ENCODE peak calls at places on chromosome 10, in four cellular contexts. O is adrenal gland, E is A549, A is BJ. K is an unnamed sample.

GRCh38 chr10:99280472-99280871 is 44.8 kb upstream of the HPSE2 start:
- DNase-seq in A (no peak), E (no peak), O (no peak), K (no peak)

GRCh38 chr10:18087398-18087797 is 52.8 kb upstream of the CACNB2 start:
- DNase-seq in A (no peak), O (peak), E (no peak), K (no peak)

GRCh38 chr10:99358101-99358500 is 28.9 kb downstream of the CNNM1 start:
- DNase-seq in E (no peak), A (no peak), O (no peak), K (no peak)

GRCh38 chr10:12480440-12480839 is 131.1 kb downstream of the CAMK1D start:
- DNase-seq in E (no peak), O (no peak), A (no peak), K (no peak)

GRCh38 chr10:16597656-16598055 is 76.0 kb upstream of the C1QL3 start:
- DNase-seq in E (no peak), O (no peak), A (no peak), K (no peak)

GRCh38 chr10:75405201-75406143 is 3.9 kb upstream of the ZNF503 start:
- DNase-seq in E (no peak), A (no peak), O (peak), K (no peak)

GRCh38 chr10:109934958-109935793 is 11.9 kb upstream of the XPNPEP1 start:
- DNase-seq in O (peak), A (no peak), E (no peak), K (no peak)

GRCh38 chr10:79050896-79051555 is 17.7 kb upstream of the ZMIZ1 start:
- DNase-seq in O (peak), A (no peak), E (no peak), K (no peak)

GRCh38 chr10:86599729-86600128 is 54.6 kb upstream of the OPN4 start:
- DNase-seq in E (no peak), A (no peak), O (no peak), K (no peak)

GRCh38 chr10:89206402-89207180 is 526 bp downstream of the CH25H start:
- DNase-seq in E (no peak), A (no peak), O (no peak), K (peak)

GRCh38 chr10:79084012-79084971 is 15.5 kb downstream of the ZMIZ1 start:
- DNase-seq in A (no peak), O (peak), E (peak), K (no peak)

GRCh38 chr10:72066318-72067284 is 21.8 kb downstream of the SPOCK2 start:
- DNase-seq in O (peak), E (no peak), A (no peak), K (no peak)

GRCh38 chr10:72009430-72010081 is 45.4 kb downstream of the CHST3 start:
- DNase-seq in A (peak), E (no peak), O (peak), K (no peak)

GRCh38 chr10:91208645-91209044 is 11.8 kb upstream of the PCGF5 start:
- DNase-seq in A (no peak), E (no peak), O (no peak), K (no peak)

DNA sequence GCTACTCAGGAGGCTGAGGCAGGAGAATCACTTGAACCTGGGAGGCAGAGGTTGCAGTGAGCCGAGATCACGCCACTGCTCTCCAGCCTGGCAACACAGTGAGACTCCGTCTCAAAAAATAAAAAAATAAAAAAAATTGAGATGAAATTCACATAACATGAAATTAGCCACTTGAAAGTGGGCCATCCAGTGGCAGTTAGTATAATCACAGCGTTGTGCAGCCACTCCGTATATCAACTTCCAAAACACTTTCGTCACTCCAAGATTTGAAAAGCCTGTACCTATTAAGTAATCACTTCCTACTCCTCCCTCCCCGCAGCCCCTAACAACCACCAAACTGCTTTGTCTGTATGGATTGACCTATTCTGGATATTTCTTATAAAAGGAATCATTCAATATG is 20.7 kb upstream of the CACUL1 start:
- DNase-seq in E (no peak), O (no peak), A (no peak), K (no peak)
- TF ChIP-seq CTCF in E (no peak), O (peak), A (no peak), K (no peak)

DNA sequence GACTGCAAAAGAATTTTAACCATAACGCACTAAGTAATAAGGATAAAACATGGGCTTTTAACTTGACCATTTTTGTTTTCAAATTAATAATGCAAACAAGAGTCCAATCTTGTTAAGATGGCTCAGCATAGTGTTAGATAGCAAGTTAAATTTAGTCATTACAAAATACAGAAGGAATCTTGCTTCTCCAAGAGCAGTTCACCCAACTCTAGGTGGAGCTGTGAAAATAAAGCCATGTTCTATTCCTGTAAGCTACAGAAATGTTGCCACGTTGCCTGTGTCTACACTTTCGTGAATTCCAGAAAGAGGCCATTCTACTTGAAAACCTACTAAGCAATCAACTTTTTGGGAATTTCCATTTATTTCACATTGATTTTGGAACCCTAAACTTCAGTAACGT is 191.9 kb downstream of the SFMBT2 start:
- DNase-seq in O (no peak), A (no peak), E (no peak), K (no peak)
- TF ChIP-seq CTCF in O (no peak), A (no peak), E (peak), K (no peak)

DNA sequence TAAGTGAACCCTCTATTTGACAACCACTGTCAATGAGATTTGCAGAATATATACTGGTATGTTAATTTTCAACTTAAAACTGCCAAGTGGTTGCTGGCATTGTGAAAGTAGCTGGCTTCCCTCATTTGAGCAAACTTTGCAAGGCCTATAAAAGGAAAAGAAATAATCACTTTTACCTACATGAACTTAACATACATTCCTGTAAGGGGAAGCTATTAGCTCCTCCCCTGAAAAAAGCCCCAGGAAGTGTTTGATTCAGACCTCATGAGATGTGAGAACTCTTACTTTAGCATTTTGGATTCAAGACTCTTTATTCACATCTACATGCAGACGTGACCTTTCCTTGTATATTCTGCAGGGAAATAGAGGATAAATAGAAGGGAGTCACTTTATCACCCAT is 175.6 kb downstream of the OTUD1 start:
- DNase-seq in E (no peak), A (no peak), O (no peak), K (no peak)
- TF ChIP-seq CTCF in E (no peak), A (no peak), O (no peak), K (no peak)

DNA sequence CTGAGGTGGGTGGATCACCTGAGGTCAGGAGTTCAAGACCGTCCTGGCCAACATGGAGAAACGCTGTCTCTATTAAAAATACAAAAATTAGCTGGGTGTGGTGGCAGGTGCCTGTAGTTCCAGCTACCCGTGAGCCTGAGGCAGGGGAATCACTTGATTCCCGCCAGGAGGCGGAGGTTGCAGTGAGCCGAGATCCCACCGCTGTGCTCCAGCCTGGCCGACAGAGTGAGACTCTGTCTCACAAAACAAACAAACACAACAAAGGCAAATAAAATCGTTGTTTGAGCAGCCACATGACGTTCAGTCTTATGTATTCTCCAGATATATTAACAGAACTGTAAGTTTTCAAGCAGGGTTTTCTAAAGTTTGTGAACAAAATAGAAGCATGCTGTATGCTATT is 122.3 kb upstream of the PITRM1 start:
- DNase-seq in E (no peak), A (no peak), O (no peak), K (no peak)
- TF ChIP-seq CTCF in E (peak), A (no peak), O (no peak), K (no peak)

DNA sequence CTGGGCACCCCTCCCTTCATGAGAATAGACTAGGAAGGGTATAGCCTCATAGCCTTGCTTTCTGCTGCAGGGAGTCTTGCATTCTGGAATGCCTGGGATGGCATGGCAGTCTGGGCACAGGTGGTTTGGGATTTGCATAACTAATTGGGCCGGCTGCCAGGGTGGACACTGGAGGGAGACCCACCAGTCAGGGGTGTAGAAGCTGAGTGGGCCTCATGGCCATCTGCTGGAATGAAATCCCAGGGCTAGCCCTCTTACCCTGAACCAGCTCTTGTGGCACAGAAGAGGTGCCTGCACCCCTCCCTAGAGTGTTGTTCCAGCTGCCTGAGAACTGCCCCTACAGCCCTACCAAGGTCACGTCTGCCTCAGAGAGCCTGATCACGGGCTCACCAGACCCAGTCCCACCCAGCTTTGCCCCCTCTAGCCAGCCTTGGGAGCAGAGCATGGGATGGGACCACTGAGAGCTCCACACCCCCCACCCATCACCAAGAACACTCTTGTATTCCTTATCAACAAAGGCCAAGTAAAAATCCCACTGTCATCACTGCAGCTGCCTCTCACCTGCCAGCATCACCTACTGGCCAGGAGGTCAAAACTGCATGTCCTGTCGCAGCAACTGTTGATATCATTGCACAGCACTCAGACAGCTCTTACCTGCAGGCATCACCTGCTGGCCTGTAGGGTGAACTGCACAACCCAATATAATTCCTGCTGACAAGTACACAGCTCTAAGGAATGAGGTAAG is 148.9 kb downstream of the ZEB1 start:
- DNase-seq in A (no peak), E (no peak), O (no peak), K (no peak)
- TF ChIP-seq CTCF in A (peak), E (no peak), O (peak), K (no peak)

DNA sequence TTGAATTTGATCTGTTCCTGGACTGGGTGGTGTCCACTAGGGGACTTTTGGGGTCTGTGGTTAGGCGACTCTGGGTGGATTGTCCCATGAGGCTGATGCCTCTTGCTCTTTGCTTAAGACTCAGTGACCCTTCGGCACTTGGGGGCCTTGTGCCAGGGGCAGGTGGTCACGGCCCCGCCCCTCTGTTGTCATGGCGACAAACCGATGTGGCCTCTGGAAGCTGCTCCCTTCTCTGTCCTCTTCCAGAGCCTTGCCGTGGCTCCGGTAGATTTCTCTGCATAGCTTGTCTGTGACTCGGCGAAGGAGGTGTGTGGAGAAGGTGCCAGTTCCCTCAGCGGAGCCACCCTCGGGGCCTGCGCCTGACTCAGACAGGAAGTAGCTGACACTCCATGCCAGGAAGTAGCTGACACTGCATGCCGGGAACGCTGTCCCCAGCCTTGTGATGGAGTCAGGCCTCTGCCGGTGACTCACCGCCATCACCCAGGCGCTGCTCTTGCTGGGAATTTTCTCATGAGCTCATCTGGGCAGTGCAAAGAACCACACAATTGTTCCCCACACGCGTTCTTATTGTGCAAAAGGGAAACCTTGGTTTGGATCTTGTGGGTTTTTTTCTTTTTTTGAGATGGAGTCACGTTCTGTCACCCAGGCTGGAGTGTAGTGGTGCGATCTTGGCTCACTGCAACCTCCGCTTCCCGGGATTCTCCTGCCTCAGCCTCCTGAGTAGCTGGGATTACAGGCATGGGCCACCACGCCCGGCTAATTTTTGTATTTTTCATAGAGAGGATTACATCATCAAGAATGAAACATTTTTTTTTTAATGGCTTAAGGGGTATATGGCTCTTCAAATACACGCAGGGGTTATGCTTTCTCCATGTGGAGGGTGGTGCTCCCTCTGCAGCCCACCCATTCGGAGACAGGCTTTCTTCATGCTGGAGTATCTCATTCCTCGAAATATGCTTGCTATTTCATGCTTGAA is 72.6 kb downstream of the PFKFB3 start:
- DNase-seq in A (peak), O (peak), E (peak), K (peak)
- TF ChIP-seq CTCF in A (peak), O (no peak), E (no peak), K (no peak)

GRCh38 chr10:117542706-117543244 is at the start of gene EMX2:
- DNase-seq in O (no peak), A (no peak), E (no peak), K (no peak)

GRCh38 chr10:117543999-117544728 is 1.6 kb downstream of the EMX2 start:
- DNase-seq in A (no peak), E (no peak), O (no peak), K (no peak)

GRCh38 chr10:117544729-117545140 is 2.2 kb downstream of the EMX2 start:
- DNase-seq in A (no peak), O (no peak), E (no peak), K (no peak)

GRCh38 chr10:117541909-117542705 is 439 bp upstream of the EMX2 start:
- DNase-seq in A (peak), E (peak), O (peak), K (no peak)

DNA sequence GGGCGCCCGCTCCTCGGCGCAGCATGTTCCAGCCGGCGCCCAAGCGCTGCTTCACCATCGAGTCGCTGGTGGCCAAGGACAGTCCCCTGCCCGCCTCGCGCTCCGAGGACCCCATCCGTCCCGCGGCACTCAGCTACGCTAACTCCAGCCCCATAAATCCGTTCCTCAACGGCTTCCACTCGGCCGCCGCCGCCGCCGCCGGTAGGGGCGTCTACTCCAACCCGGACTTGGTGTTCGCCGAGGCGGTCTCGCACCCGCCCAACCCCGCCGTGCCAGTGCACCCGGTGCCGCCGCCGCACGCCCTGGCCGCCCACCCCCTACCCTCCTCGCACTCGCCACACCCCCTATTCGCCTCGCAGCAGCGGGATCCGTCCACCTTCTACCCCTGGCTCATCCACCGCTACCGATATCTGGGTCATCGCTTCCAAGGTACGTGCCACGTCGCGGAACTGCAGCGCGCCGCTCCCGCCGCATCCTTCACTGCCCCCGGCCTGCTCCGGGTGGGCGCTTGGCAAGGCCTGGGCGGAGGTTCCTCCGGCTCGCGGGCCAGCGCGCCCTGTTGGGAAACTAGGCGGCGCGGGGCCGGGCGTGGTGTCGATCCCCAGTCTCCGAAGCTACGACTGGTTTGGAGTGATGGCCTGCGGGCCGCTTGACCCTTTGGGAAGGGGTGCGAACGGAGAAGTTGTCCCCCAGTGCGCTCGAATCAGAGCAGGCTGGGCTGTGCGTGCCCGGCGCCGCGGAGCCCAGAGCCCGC is 876 bp downstream of the EMX2 start:
- DNase-seq in E (no peak), A (no peak), O (no peak), K (no peak)
- TF ChIP-seq CTCF in E (no peak), A (peak), O (no peak), K (no peak)